ENCODE peak calls at places on chromosomes 12 and 14, in four cellular contexts. T is left ventricle myocardium inferior, N is psoas muscle, H is RWPE1. Q is an unnamed sample.

GRCh38 chr12:92649511-92650227 is 53.1 kb upstream of the PLEKHG7 start:
- DNase-seq in T (no peak), N (no peak), H (peak), Q (peak)

GRCh38 chr12:66176525-66176924 is 6.7 kb upstream of the TMBIM4 start:
- DNase-seq in T (no peak), N (no peak), H (peak), Q (no peak)

GRCh38 chr14:37585971-37586759 is 8.9 kb downstream of the FOXA1 start:
- DNase-seq in T (no peak), N (no peak), H (no peak), Q (no peak)

GRCh38 chr12:78746001-78746400 is 118.6 kb upstream of the SYT1 start:
- DNase-seq in T (no peak), N (no peak), H (peak), Q (no peak)

GRCh38 chr14:64040044-64040443 is 187.2 kb downstream of the SYNE2 start:
- DNase-seq in T (no peak), N (no peak), H (no peak), Q (no peak)

GRCh38 chr14:55043528-55043927 is 7.9 kb upstream of the MAPK1IP1L start:
- DNase-seq in T (no peak), N (no peak), H (no peak), Q (no peak)

GRCh38 chr14:89996963-89997362 is 41.2 kb downstream of the TDP1 start:
- DNase-seq in T (no peak), N (no peak), H (no peak), Q (no peak)

GRCh38 chr12:92360543-92360942 is 214.9 kb upstream of the BTG1 start:
- DNase-seq in T (no peak), N (no peak), H (no peak), Q (no peak)

GRCh38 chr12:68871899-68872298 is 61.1 kb downstream of the CPM start:
- DNase-seq in T (no peak), N (no peak), H (no peak), Q (no peak)

GRCh38 chr12:44377443-44378160 is 498.5 kb downstream of the NELL2 start:
- DNase-seq in T (no peak), N (no peak), H (no peak), Q (no peak)

GRCh38 chr12:26188641-26189040 is 6.7 kb upstream of the SSPN start:
- DNase-seq in T (no peak), N (no peak), H (no peak), Q (no peak)

GRCh38 chr12:79444089-79444488 is 246.7 kb downstream of the PAWR start:
- DNase-seq in T (no peak), N (no peak), H (peak), Q (no peak)

GRCh38 chr14:50347521-50347920 is 35.4 kb downstream of the DMAC2L start:
- DNase-seq in T (no peak), N (no peak), H (peak), Q (no peak)

GRCh38 chr14:85974602-85975001 is 444.7 kb downstream of the FLRT2 start:
- DNase-seq in T (no peak), N (peak), H (no peak), Q (no peak)

Q was measured in gastrocnemius medialis.